ENCODE peak calls at places on chromosomes 7 and 10, in five cellular contexts. F is Daoy, Q is Caki2, H is EH, T is GM12891. W is an unnamed sample.

GRCh38 chr7:130838738-130839137 is 104.7 kb upstream of the KLF14 start:
- DNase-seq in F (peak), Q (no peak), H (peak), T (no peak), W (peak)

GRCh38 chr7:24797270-24797669 is 40.0 kb upstream of the GSDME start:
- DNase-seq in F (no peak), Q (no peak), H (no peak), T (no peak), W (no peak)

GRCh38 chr10:18216482-18216881 is 76.3 kb downstream of the CACNB2 start:
- DNase-seq in F (no peak), Q (peak), H (peak), T (no peak), W (no peak)

GRCh38 chr7:43834463-43835251 is 34.7 kb downstream of the MRPS24 start:
- DNase-seq in F (peak), Q (peak), H (peak), T (no peak), W (no peak)

GRCh38 chr7:158824028-158824427 is 5.3 kb downstream of the ESYT2 start:
- DNase-seq in F (no peak), Q (no peak), H (no peak), T (peak), W (no peak)

GRCh38 chr7:23247602-23248335 is 1.2 kb downstream of the GPNMB start:
- DNase-seq in F (peak), Q (no peak), H (peak), T (peak), W (no peak)

GRCh38 chr10:116198636-116199035 is 74.4 kb downstream of the GFRA1 start:
- DNase-seq in F (no peak), Q (no peak), H (no peak), T (no peak), W (no peak)

GRCh38 chr10:95759233-95759826 is 3.4 kb downstream of the ENTPD1 start:
- DNase-seq in F (no peak), Q (no peak), H (peak), T (no peak), W (no peak)

GRCh38 chr7:22361795-22362194 is 4.8 kb upstream of the RAPGEF5 start:
- DNase-seq in F (peak), Q (peak), H (no peak), T (no peak), W (no peak)

GRCh38 chr7:132996581-132997242 is 85.2 kb downstream of the CHCHD3 start:
- DNase-seq in F (no peak), Q (no peak), H (no peak), T (no peak), W (peak)

GRCh38 chr7:130982160-130982638 is 248.2 kb upstream of the KLF14 start:
- DNase-seq in F (peak), Q (peak), H (peak), T (no peak), W (no peak)

GRCh38 chr10:74084955-74085354 is 65.7 kb downstream of the AP3M1 start:
- DNase-seq in F (no peak), Q (no peak), H (no peak), T (no peak), W (no peak)

GRCh38 chr10:31958849-31959248 is 30.2 kb upstream of the ARHGAP12 start:
- DNase-seq in F (no peak), Q (no peak), H (no peak), T (no peak), W (no peak)

GRCh38 chr10:99927719-99928280 is 81.9 kb downstream of the DNMBP start:
- DNase-seq in F (no peak), Q (no peak), H (no peak), T (no peak), W (no peak)

GRCh38 chr7:121544726-121545125 is 148.6 kb upstream of the FAM3C start:
- DNase-seq in F (peak), Q (peak), H (peak), T (no peak), W (peak)

GRCh38 chr10:88114368-88114767 is 250.9 kb downstream of the PTEN start:
- DNase-seq in F (peak), Q (no peak), H (peak), T (no peak), W (no peak)

GRCh38 chr7:130669051-130669700 is 628 bp upstream of the COPG2 start:
- DNase-seq in F (no peak), Q (no peak), H (no peak), T (no peak), W (no peak)

GRCh38 chr10:127125331-127125730 is 71.1 kb downstream of the INSYN2A start:
- DNase-seq in F (no peak), Q (no peak), H (no peak), T (no peak), W (no peak)

GRCh38 chr10:112461029-112461887 is 14.2 kb downstream of the VTI1A start:
- DNase-seq in F (no peak), Q (no peak), H (peak), T (no peak), W (peak)

GRCh38 chr10:86900955-86901354 is 56.5 kb downstream of the MMRN2 start:
- DNase-seq in F (no peak), Q (no peak), H (peak), T (no peak), W (no peak)

GRCh38 chr10:78755075-78755695 is 313.6 kb upstream of the ZMIZ1 start:
- DNase-seq in F (no peak), Q (no peak), H (no peak), T (no peak), W (no peak)

GRCh38 chr10:45378866-45379265 is 4.8 kb downstream of the ALOX5 start:
- DNase-seq in F (no peak), Q (no peak), H (no peak), T (no peak), W (no peak)

GRCh38 chr10:27815261-27815660 is 69.6 kb upstream of the MKX start:
- DNase-seq in F (no peak), Q (no peak), H (peak), T (no peak), W (no peak)

GRCh38 chr10:68406111-68406814 is 814 bp downstream of the RUFY2 start:
- DNase-seq in F (peak), Q (peak), H (peak), T (peak), W (no peak)

GRCh38 chr7:116367171-116367813 is 132.2 kb upstream of the CAV2 start:
- DNase-seq in F (no peak), Q (no peak), H (no peak), T (no peak), W (no peak)

GRCh38 chr10:110398419-110399162 is 93.9 kb upstream of the SMNDC1 start:
- DNase-seq in F (peak), Q (peak), H (peak), T (no peak), W (peak)

GRCh38 chr10:114491419-114491818 is 87.1 kb upstream of the AFAP1L2 start:
- DNase-seq in F (no peak), Q (no peak), H (no peak), T (no peak), W (no peak)

GRCh38 chr7:68441610-68442009 is 1156.7 kb upstream of the AUTS2 start:
- DNase-seq in F (no peak), Q (no peak), H (no peak), T (no peak), W (no peak)

GRCh38 chr7:155373359-155374273 is 75.9 kb downstream of the INSIG1 start:
- DNase-seq in F (no peak), Q (no peak), H (no peak), T (no peak), W (no peak)

W was measured in kidney epithelial cell.